ENCODE peak calls at places on chromosomes 16 and 17, in five cellular contexts. L is uterus; G is activated T-cell treated with anti-CD3 and anti-CD28 coated beads, Interleukin-2, amount 50 U/mL, for 72 hours; U is frontal cortex; A is NCI-H1436. Y is an unnamed sample.

GRCh38 chr16:81875461-81875860 is 96.4 kb downstream of the PLCG2 start:
- DNase-seq in G (no peak), A (no peak), U (no peak), L (no peak), Y (no peak)

GRCh38 chr17:67238976-67239375 is 6.0 kb downstream of the HELZ start:
- DNase-seq in G (no peak), A (no peak), U (no peak), L (no peak), Y (no peak)

GRCh38 chr16:29688172-29688571 is 9.2 kb downstream of the QPRT start:
- DNase-seq in U (no peak), L (no peak), G (no peak), A (no peak), Y (no peak)

GRCh38 chr17:14337596-14338079 is 36.8 kb downstream of the HS3ST3B1 start:
- DNase-seq in U (no peak), G (peak), L (no peak), A (no peak), Y (no peak)

GRCh38 chr16:13896543-13897182 is 23.3 kb upstream of the ERCC4 start:
- DNase-seq in G (no peak), L (no peak), A (no peak), U (no peak), Y (no peak)

GRCh38 chr17:49775546-49776260 is 11.8 kb upstream of the FAM117A start:
- DNase-seq in L (no peak), A (no peak), U (no peak), G (no peak), Y (no peak)

GRCh38 chr16:70657956-70658355 is 11.6 kb downstream of the IL34 start:
- DNase-seq in A (no peak), L (no peak), U (no peak), G (no peak), Y (no peak)

GRCh38 chr17:83193336-83194188 is 114.2 kb downstream of the METRNL start:
- DNase-seq in G (no peak), A (no peak), U (no peak), L (peak), Y (peak)

GRCh38 chr16:3282103-3282746 is 1.1 kb upstream of the ZNF263 start:
- DNase-seq in L (no peak), U (no peak), G (no peak), A (peak), Y (peak)

GRCh38 chr17:7894866-7895265 is 6.3 kb downstream of the CHD3 start:
- DNase-seq in U (no peak), A (no peak), L (no peak), G (no peak), Y (no peak)

GRCh38 chr17:48123776-48124388 is 16.3 kb downstream of the SNX11 start:
- DNase-seq in A (no peak), L (no peak), U (no peak), G (no peak), Y (no peak)

GRCh38 chr17:40534431-40535189 is 30.7 kb downstream of the CCR7 start:
- DNase-seq in G (no peak), U (no peak), L (peak), A (no peak), Y (no peak)

GRCh38 chr17:43562679-43563146 is 16.6 kb upstream of the ETV4 start:
- DNase-seq in G (no peak), A (no peak), U (no peak), L (peak), Y (peak)

GRCh38 chr16:90020260-90020837 is 1.1 kb upstream of the DBNDD1 start:
- DNase-seq in U (no peak), L (no peak), G (no peak), A (no peak), Y (no peak)